ENCODE peak calls at places on chromosome 4, in nine cellular contexts. G is PC-9, J is MM.1S, X is GM23248, V is neural progenitor cell, Z is fibroblast of lung, P is astrocyte, C is H1, W is GM23338. N is an unnamed sample.

GRCh38 chr4:90328558-90328957 is 201.4 kb downstream of the CCSER1 start:
- DNase-seq in G (peak), J (no peak), X (peak), V (peak), Z (peak), P (peak), C (no peak), W (peak), N (no peak)

GRCh38 chr4:140884431-140885058 is 128.4 kb upstream of the TBC1D9 start:
- DNase-seq in G (peak), J (peak), X (peak), V (peak), Z (peak), P (peak), C (peak), W (peak), N (peak)

GRCh38 chr4:157701695-157701994 is 471.2 kb downstream of the GASK1B start:
- DNase-seq in G (no peak), J (no peak), X (no peak), V (no peak), Z (no peak), P (no peak), C (no peak), W (no peak), N (no peak)

GRCh38 chr4:122500852-122501501 is 44.5 kb upstream of the IL2 start:
- DNase-seq in G (no peak), J (no peak), X (no peak), V (no peak), Z (peak), P (peak), C (no peak), W (no peak), N (no peak)

GRCh38 chr4:54547299-54548097 is 110.3 kb upstream of the KIT start:
- DNase-seq in G (no peak), J (peak), X (no peak), V (no peak), Z (no peak), P (no peak), C (no peak), W (no peak), N (no peak)

GRCh38 chr4:40763228-40763716 is 13.5 kb downstream of the NSUN7 start:
- DNase-seq in G (no peak), J (peak), X (peak), V (no peak), Z (peak), P (peak), C (no peak), W (no peak), N (peak)

GRCh38 chr4:20512053-20512810 is 188.0 kb upstream of the PACRGL start:
- DNase-seq in G (no peak), J (no peak), X (no peak), V (no peak), Z (no peak), P (no peak), C (no peak), W (no peak), N (no peak)

GRCh38 chr4:173498771-173499170 is 31.3 kb downstream of the HAND2 start:
- DNase-seq in G (no peak), J (no peak), X (peak), V (no peak), Z (no peak), P (no peak), C (no peak), W (no peak), N (no peak)

GRCh38 chr4:89899157-89899556 is 4.5 kb downstream of the MMRN1 start:
- DNase-seq in G (no peak), J (no peak), X (no peak), V (no peak), Z (no peak), P (no peak), C (no peak), W (no peak), N (no peak)

GRCh38 chr4:151719045-151719743 is 41.6 kb downstream of the GATB start:
- DNase-seq in G (no peak), J (no peak), X (no peak), V (peak), Z (no peak), P (no peak), C (no peak), W (no peak), N (no peak)

GRCh38 chr4:158821228-158822009 is 52.6 kb downstream of the FNIP2 start:
- DNase-seq in G (no peak), J (no peak), X (peak), V (no peak), Z (no peak), P (peak), C (no peak), W (no peak), N (no peak)

GRCh38 chr4:80918004-80918403 is 112.5 kb upstream of the BMP3 start:
- DNase-seq in G (no peak), J (no peak), X (peak), V (no peak), Z (peak), P (no peak), C (no peak), W (no peak), N (no peak)

GRCh38 chr4:182478475-182478874 is 235.3 kb downstream of the TENM3 start:
- DNase-seq in G (no peak), J (peak), X (peak), V (peak), Z (peak), P (no peak), C (no peak), W (peak), N (no peak)

GRCh38 chr4:22635692-22636091 is 57.0 kb upstream of the GBA3 start:
- DNase-seq in G (no peak), J (no peak), X (no peak), V (no peak), Z (no peak), P (no peak), C (no peak), W (peak), N (no peak)

GRCh38 chr4:5157721-5158390 is 106.6 kb downstream of the STK32B start:
- DNase-seq in G (no peak), J (no peak), X (peak), V (no peak), Z (no peak), P (peak), C (no peak), W (no peak), N (no peak)

GRCh38 chr4:82851902-82852750 is 38.8 kb downstream of the SEC31A start:
- DNase-seq in G (no peak), J (peak), X (peak), V (peak), Z (peak), P (peak), C (no peak), W (peak), N (no peak)

GRCh38 chr4:54372951-54373350 is 143.9 kb downstream of the PDGFRA start:
- DNase-seq in G (no peak), J (no peak), X (peak), V (no peak), Z (no peak), P (no peak), C (no peak), W (no peak), N (no peak)

GRCh38 chr4:104966349-104967033 is 180.2 kb upstream of the TET2 start:
- DNase-seq in G (peak), J (peak), X (no peak), V (no peak), Z (peak), P (no peak), C (no peak), W (peak), N (no peak)

GRCh38 chr4:52996261-52997131 is 134.4 kb downstream of the RASL11B start:
- DNase-seq in G (no peak), J (no peak), X (peak), V (no peak), Z (peak), P (peak), C (no peak), W (no peak), N (no peak)

GRCh38 chr4:37953620-37954325 is 6.4 kb upstream of the PTTG2 start:
- DNase-seq in G (no peak), J (no peak), X (no peak), V (no peak), Z (peak), P (peak), C (no peak), W (no peak), N (no peak)

GRCh38 chr4:5842456-5842855 is 50.4 kb downstream of the CRMP1 start:
- DNase-seq in G (no peak), J (no peak), X (no peak), V (no peak), Z (no peak), P (no peak), C (no peak), W (no peak), N (no peak)

GRCh38 chr4:84493092-84493850 is 5.8 kb downstream of the NKX6-1 start:
- DNase-seq in G (no peak), J (no peak), X (peak), V (peak), Z (peak), P (peak), C (no peak), W (peak), N (no peak)

GRCh38 chr4:3767569-3768288 is 1.5 kb downstream of the ADRA2C start:
- DNase-seq in G (no peak), J (no peak), X (no peak), V (peak), Z (no peak), P (no peak), C (no peak), W (peak), N (no peak)
- TF ChIP-seq EZH2 in G (no peak), J (no peak), X (no peak), V (no peak), Z (no peak), P (peak), C (no peak), W (peak), N (no peak)

DNA sequence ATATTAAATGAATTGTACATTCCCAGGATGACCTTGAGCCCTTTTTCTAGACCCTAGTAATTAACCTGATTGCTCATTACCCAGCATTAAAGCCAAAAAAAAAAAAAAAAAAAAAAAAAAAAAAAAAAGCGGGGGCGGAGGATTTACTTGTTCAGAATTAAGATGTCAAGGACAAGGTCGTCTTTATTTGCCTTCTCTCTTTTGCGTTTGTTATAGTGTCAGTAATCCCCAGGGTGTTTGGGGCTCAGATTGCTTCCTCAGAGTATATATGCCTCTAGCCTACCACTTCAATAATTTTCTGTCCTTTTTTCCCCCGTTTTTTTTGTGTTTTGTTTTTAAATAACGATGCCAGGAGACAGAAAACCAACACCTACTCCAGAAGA is 138.4 kb downstream of the AFF1 start:
- DNase-seq in G (no peak), J (no peak), X (no peak), V (no peak), Z (no peak), P (no peak), C (no peak), W (no peak), N (no peak)
- H2AFZ ChIP-seq in G (no peak), J (no peak), X (no peak), V (no peak), Z (no peak), P (no peak), C (no peak), W (no peak), N (no peak)

DNA sequence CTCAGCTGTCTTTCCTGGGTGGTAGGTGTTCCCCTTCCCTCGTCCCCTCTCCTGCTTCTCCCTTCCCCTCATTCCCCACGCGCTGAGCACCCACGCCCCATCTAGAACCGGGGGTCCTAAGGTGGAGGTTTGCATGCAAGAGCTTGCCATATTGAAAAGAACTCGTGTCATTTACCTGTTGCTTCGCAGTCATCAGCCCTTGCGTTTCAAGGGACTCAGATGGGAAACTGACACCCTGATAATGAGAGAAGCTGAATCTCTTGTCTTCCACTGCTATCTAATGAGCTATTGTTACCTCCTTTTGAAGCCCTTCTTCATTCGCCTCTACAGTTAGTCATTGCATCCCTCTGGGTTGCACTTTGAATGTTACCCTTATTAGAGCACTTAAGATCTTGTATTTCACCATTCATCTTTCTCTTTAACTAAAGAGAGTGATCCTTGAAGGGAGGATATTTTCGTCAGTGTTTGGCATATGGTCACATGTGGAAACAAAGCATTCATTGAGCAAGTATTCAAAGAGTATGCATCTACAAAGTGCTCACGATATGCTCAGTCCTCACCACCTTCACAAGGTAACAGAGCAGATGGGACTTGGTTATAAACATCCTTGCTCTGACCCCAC is 25.7 kb downstream of the ARL9 start:
- DNase-seq in G (no peak), J (no peak), X (peak), V (no peak), Z (no peak), P (no peak), C (no peak), W (peak), N (no peak)
- TF ChIP-seq EZH2 in G (no peak), J (no peak), X (no peak), V (peak), Z (no peak), P (no peak), C (peak), W (no peak), N (no peak)

GRCh38 chr4:15526924-15527592 is 57.4 kb downstream of the CC2D2A start:
- DNase-seq in G (no peak), J (no peak), X (no peak), V (no peak), Z (no peak), P (no peak), C (no peak), W (no peak), N (no peak)
- H2AFZ ChIP-seq in G (no peak), J (no peak), X (no peak), V (no peak), Z (no peak), P (no peak), C (no peak), W (no peak), N (no peak)

GRCh38 chr4:11426716-11427115 is 2.0 kb downstream of the HS3ST1 start:
- DNase-seq in G (no peak), J (no peak), X (no peak), V (peak), Z (peak), P (no peak), C (no peak), W (no peak), N (no peak)

GRCh38 chr4:11426003-11426402 is 2.7 kb downstream of the HS3ST1 start:
- DNase-seq in G (no peak), J (no peak), X (no peak), V (no peak), Z (no peak), P (no peak), C (no peak), W (no peak), N (no peak)

GRCh38 chr4:11428161-11428700 is 463 bp downstream of the HS3ST1 start:
- DNase-seq in G (no peak), J (peak), X (no peak), V (peak), Z (peak), P (no peak), C (no peak), W (peak), N (no peak)

GRCh38 chr4:11428701-11429571 is at the start of gene HS3ST1:
- DNase-seq in G (peak), J (peak), X (peak), V (peak), Z (peak), P (peak), C (peak), W (peak), N (no peak)

DNA sequence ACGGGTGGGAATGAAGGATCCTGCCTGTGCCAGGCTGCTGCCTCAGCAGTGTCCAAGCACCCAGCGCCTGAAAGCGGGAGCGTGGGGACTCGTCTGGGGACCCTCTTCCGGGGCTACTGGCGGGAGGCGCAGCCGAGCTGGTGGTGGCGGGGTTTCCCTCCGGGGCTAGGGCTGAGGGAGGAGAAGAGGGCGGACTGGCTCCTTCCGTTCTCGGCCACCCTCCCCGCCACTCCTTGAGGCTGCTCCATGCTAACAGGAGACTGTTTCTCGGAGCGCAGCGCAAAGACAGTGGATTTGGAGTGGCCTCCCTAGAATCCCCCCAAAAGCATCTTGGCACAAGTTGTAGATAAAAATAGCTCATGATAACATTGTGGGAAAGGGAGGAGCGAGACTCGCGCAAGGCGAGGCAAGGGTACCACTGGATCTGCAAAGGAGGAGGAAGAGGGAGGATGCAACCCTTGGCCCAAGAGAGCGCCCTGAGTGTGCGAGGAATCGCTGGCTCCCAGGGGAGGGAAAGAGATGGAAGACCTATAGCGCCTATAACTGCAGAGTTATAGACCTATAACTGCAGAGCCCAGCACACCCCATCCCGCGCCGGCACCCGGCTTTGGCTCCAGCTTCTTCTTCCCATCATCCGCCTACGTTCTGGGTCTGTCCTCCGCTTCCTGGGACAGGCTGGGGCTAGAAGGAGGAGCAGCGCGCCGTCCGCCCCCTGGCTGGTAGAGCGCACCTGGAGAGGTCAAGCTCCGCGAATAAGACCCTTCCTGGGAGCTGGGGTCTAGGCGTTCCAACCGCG is 1.3 kb downstream of the HS3ST1 start:
- DNase-seq in G (no peak), J (no peak), X (no peak), V (peak), Z (peak), P (no peak), C (no peak), W (peak), N (no peak)
- TF ChIP-seq EZH2 in G (no peak), J (no peak), X (no peak), V (peak), Z (peak), P (no peak), C (peak), W (no peak), N (no peak)